ENCODE peak calls at places on chromosomes 16 and 17, in eight cellular contexts. One of them, this sample, is unnamed.

GRCh38 chr17:15388356-15389046 is 47.1 kb upstream of the TEKT3 start:
- DNase-seq in IMR-90: no peak
- DNase-seq in colonic mucosa: no peak
- DNase-seq in transverse colon: no peak
- DNase-seq in psoas muscle: peak
- DNase-seq in tibial artery: no peak
- DNase-seq in kidney epithelial cell: no peak
- DNase-seq in fibroblast of mammary gland: no peak
- DNase-seq in this sample: no peak

GRCh38 chr17:80034977-80035686 is 540 bp downstream of the TBC1D16 start:
- DNase-seq in IMR-90: peak
- DNase-seq in colonic mucosa: peak
- DNase-seq in transverse colon: peak
- DNase-seq in psoas muscle: no peak
- DNase-seq in tibial artery: no peak
- DNase-seq in kidney epithelial cell: no peak
- DNase-seq in fibroblast of mammary gland: peak
- DNase-seq in this sample: peak

GRCh38 chr17:57273471-57273870 is 17.1 kb downstream of the MSI2 start:
- DNase-seq in IMR-90: no peak
- DNase-seq in colonic mucosa: no peak
- DNase-seq in transverse colon: no peak
- DNase-seq in psoas muscle: no peak
- DNase-seq in tibial artery: no peak
- DNase-seq in kidney epithelial cell: no peak
- DNase-seq in fibroblast of mammary gland: no peak
- DNase-seq in this sample: no peak

GRCh38 chr16:12627394-12627793 is 176.3 kb downstream of the CPPED1 start:
- DNase-seq in IMR-90: no peak
- DNase-seq in colonic mucosa: no peak
- DNase-seq in transverse colon: no peak
- DNase-seq in psoas muscle: no peak
- DNase-seq in tibial artery: no peak
- DNase-seq in kidney epithelial cell: no peak
- DNase-seq in fibroblast of mammary gland: no peak
- DNase-seq in this sample: no peak

GRCh38 chr16:78372302-78372701 is 272.8 kb downstream of the WWOX start:
- DNase-seq in IMR-90: no peak
- DNase-seq in colonic mucosa: no peak
- DNase-seq in transverse colon: no peak
- DNase-seq in psoas muscle: no peak
- DNase-seq in tibial artery: no peak
- DNase-seq in kidney epithelial cell: no peak
- DNase-seq in fibroblast of mammary gland: no peak
- DNase-seq in this sample: no peak

GRCh38 chr17:80442764-80443163 is 27.8 kb downstream of the ENDOV start:
- DNase-seq in IMR-90: no peak
- DNase-seq in colonic mucosa: no peak
- DNase-seq in transverse colon: no peak
- DNase-seq in psoas muscle: no peak
- DNase-seq in tibial artery: no peak
- DNase-seq in kidney epithelial cell: no peak
- DNase-seq in fibroblast of mammary gland: no peak
- DNase-seq in this sample: no peak

GRCh38 chr17:39001703-39002637 is 34.8 kb upstream of the FBXO47 start:
- DNase-seq in IMR-90: peak
- DNase-seq in colonic mucosa: peak
- DNase-seq in transverse colon: peak
- DNase-seq in psoas muscle: peak
- DNase-seq in tibial artery: peak
- DNase-seq in kidney epithelial cell: peak
- DNase-seq in fibroblast of mammary gland: peak
- DNase-seq in this sample: peak

GRCh38 chr16:75062135-75062943 is 54.2 kb downstream of the LDHD start:
- DNase-seq in IMR-90: peak
- DNase-seq in colonic mucosa: no peak
- DNase-seq in transverse colon: no peak
- DNase-seq in psoas muscle: peak
- DNase-seq in tibial artery: no peak
- DNase-seq in kidney epithelial cell: no peak
- DNase-seq in fibroblast of mammary gland: peak
- DNase-seq in this sample: no peak

GRCh38 chr16:53071748-53072301 is 17.0 kb downstream of the CHD9 start:
- DNase-seq in IMR-90: no peak
- DNase-seq in colonic mucosa: no peak
- DNase-seq in transverse colon: peak
- DNase-seq in psoas muscle: peak
- DNase-seq in tibial artery: peak
- DNase-seq in kidney epithelial cell: no peak
- DNase-seq in fibroblast of mammary gland: no peak
- DNase-seq in this sample: no peak

GRCh38 chr17:57892820-57893595 is 43.2 kb upstream of the MRPS23 start:
- DNase-seq in IMR-90: peak
- DNase-seq in colonic mucosa: peak
- DNase-seq in transverse colon: peak
- DNase-seq in psoas muscle: peak
- DNase-seq in tibial artery: peak
- DNase-seq in kidney epithelial cell: peak
- DNase-seq in fibroblast of mammary gland: peak
- DNase-seq in this sample: peak

GRCh38 chr17:50519141-50519834 is 11.0 kb downstream of the MYCBPAP start:
- DNase-seq in IMR-90: no peak
- DNase-seq in colonic mucosa: no peak
- DNase-seq in transverse colon: no peak
- DNase-seq in psoas muscle: no peak
- DNase-seq in tibial artery: no peak
- DNase-seq in kidney epithelial cell: no peak
- DNase-seq in fibroblast of mammary gland: peak
- DNase-seq in this sample: no peak

GRCh38 chr17:8740486-8740885 is 4.2 kb downstream of the CCDC42 start:
- DNase-seq in IMR-90: no peak
- DNase-seq in colonic mucosa: no peak
- DNase-seq in transverse colon: peak
- DNase-seq in psoas muscle: no peak
- DNase-seq in tibial artery: peak
- DNase-seq in kidney epithelial cell: no peak
- DNase-seq in fibroblast of mammary gland: no peak
- DNase-seq in this sample: no peak
- H3K4me3 ChIP-seq in IMR-90: no peak
- H3K4me3 ChIP-seq in colonic mucosa: no peak
- H3K4me3 ChIP-seq in transverse colon: no peak
- H3K4me3 ChIP-seq in psoas muscle: no peak
- H3K4me3 ChIP-seq in tibial artery: no peak
- H3K4me3 ChIP-seq in kidney epithelial cell: no peak
- H3K4me3 ChIP-seq in fibroblast of mammary gland: no peak
- H3K4me3 ChIP-seq in this sample: no peak

DNA sequence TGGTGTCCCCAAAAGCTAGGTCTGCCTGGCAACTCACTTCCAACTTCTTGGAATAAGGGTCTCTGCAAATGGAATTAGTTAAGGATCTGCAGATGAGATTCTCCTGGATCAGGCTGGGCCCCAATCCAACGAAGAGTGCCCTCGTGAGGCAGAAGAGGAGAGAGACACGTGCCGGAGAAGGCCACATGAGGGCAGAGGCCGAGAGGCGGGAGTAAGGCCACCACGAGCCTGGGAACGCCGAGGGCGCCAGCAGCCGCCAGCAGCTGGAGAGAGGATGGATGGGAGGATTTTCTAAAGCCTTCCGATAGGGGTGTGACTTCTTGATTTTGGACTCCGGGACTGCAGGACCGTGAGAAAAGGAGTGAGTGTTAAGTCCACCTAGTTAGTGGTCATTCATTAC is 76.3 kb downstream of the JPH3 start:
- DNase-seq in IMR-90: no peak
- DNase-seq in colonic mucosa: no peak
- DNase-seq in transverse colon: no peak
- DNase-seq in psoas muscle: no peak
- DNase-seq in tibial artery: no peak
- DNase-seq in kidney epithelial cell: no peak
- DNase-seq in fibroblast of mammary gland: no peak
- DNase-seq in this sample: peak
- TF ChIP-seq CTCF in IMR-90: no peak
- TF ChIP-seq CTCF in colonic mucosa: no peak
- TF ChIP-seq CTCF in transverse colon: no peak
- TF ChIP-seq CTCF in psoas muscle: no peak
- TF ChIP-seq CTCF in tibial artery: no peak
- TF ChIP-seq CTCF in kidney epithelial cell: no peak
- TF ChIP-seq CTCF in fibroblast of mammary gland: no peak
- TF ChIP-seq CTCF in this sample: peak

GRCh38 chr17:44941712-44942331 is 5.8 kb downstream of the KIF18B start:
- DNase-seq in IMR-90: no peak
- DNase-seq in colonic mucosa: no peak
- DNase-seq in transverse colon: no peak
- DNase-seq in psoas muscle: no peak
- DNase-seq in tibial artery: peak
- DNase-seq in kidney epithelial cell: no peak
- DNase-seq in fibroblast of mammary gland: no peak
- DNase-seq in this sample: no peak
- H3K4me3 ChIP-seq in IMR-90: no peak
- H3K4me3 ChIP-seq in colonic mucosa: no peak
- H3K4me3 ChIP-seq in transverse colon: no peak
- H3K4me3 ChIP-seq in psoas muscle: no peak
- H3K4me3 ChIP-seq in tibial artery: no peak
- H3K4me3 ChIP-seq in kidney epithelial cell: no peak
- H3K4me3 ChIP-seq in fibroblast of mammary gland: no peak
- H3K4me3 ChIP-seq in this sample: no peak

GRCh38 chr17:43714338-43715149 is 44.0 kb downstream of the SOST start:
- DNase-seq in IMR-90: peak
- DNase-seq in colonic mucosa: no peak
- DNase-seq in transverse colon: no peak
- DNase-seq in psoas muscle: no peak
- DNase-seq in tibial artery: no peak
- DNase-seq in kidney epithelial cell: peak
- DNase-seq in fibroblast of mammary gland: peak
- DNase-seq in this sample: peak
- TF ChIP-seq CTCF in IMR-90: no peak
- TF ChIP-seq CTCF in colonic mucosa: no peak
- TF ChIP-seq CTCF in transverse colon: no peak
- TF ChIP-seq CTCF in psoas muscle: no peak
- TF ChIP-seq CTCF in tibial artery: no peak
- TF ChIP-seq CTCF in kidney epithelial cell: no peak
- TF ChIP-seq CTCF in fibroblast of mammary gland: no peak
- TF ChIP-seq CTCF in this sample: no peak

This sample was measured in AG10803.